ENCODE peak calls at places on chromosome 21, in six cellular contexts. K is A549, S is fibroblast of mammary gland, H is IMR-90, Y is kidney epithelial cell, W is AG04450. E is an unnamed sample.

GRCh38 chr21:43307677-43308070 is 119.3 kb downstream of the SIK1 start:
- DNase-seq in K (no peak), S (no peak), H (no peak), Y (no peak), W (no peak), E (no peak)

GRCh38 chr21:26961704-26962103 is 5.2 kb downstream of the ADAMTS5 start:
- DNase-seq in K (no peak), S (peak), H (no peak), Y (no peak), W (no peak), E (no peak)

GRCh38 chr21:43349644-43350043 is 77.3 kb downstream of the SIK1 start:
- DNase-seq in K (no peak), S (no peak), H (no peak), Y (no peak), W (no peak), E (no peak)

GRCh38 chr21:33975548-33976081 is 60.0 kb upstream of the ATP5PO start:
- DNase-seq in K (peak), S (peak), H (peak), Y (no peak), W (no peak), E (no peak)

GRCh38 chr21:27564684-27565280 is 597.9 kb upstream of the ADAMTS5 start:
- DNase-seq in K (peak), S (peak), H (peak), Y (peak), W (peak), E (peak)

GRCh38 chr21:43303240-43304178 is 123.4 kb downstream of the SIK1 start:
- DNase-seq in K (no peak), S (no peak), H (no peak), Y (no peak), W (no peak), E (no peak)

GRCh38 chr21:27077501-27077900 is 110.6 kb upstream of the ADAMTS5 start:
- DNase-seq in K (no peak), S (peak), H (peak), Y (no peak), W (no peak), E (no peak)

GRCh38 chr21:29182674-29183073 is 52.2 kb downstream of the MAP3K7CL start:
- DNase-seq in K (peak), S (no peak), H (peak), Y (no peak), W (no peak), E (no peak)

GRCh38 chr21:32021319-32022027 is 148.7 kb downstream of the HUNK start:
- DNase-seq in K (no peak), S (no peak), H (no peak), Y (no peak), W (no peak), E (no peak)

GRCh38 chr21:26148071-26148470 is 22.5 kb downstream of the APP start:
- DNase-seq in K (peak), S (no peak), H (no peak), Y (no peak), W (no peak), E (no peak)

GRCh38 chr21:16070207-16070651 is 340.4 kb downstream of the USP25 start:
- DNase-seq in K (no peak), S (peak), H (no peak), Y (no peak), W (no peak), E (no peak)
- TF ChIP-seq CTCF in K (no peak), S (peak), H (no peak), Y (no peak), W (no peak), E (peak)

GRCh38 chr21:42068592-42068991 is 2.5 kb upstream of the UMODL1 start:
- DNase-seq in K (no peak), S (no peak), H (no peak), Y (no peak), W (no peak), E (no peak)

GRCh38 chr21:42068256-42068545 is 2.9 kb upstream of the UMODL1 start:
- DNase-seq in K (no peak), S (no peak), H (no peak), Y (no peak), W (no peak), E (no peak)

GRCh38 chr21:42071146-42071737 is at the start of gene UMODL1:
- DNase-seq in K (no peak), S (no peak), H (no peak), Y (no peak), W (no peak), E (no peak)

GRCh38 chr21:42067531-42068255 is 3.4 kb upstream of the UMODL1 start:
- DNase-seq in K (no peak), S (no peak), H (no peak), Y (no peak), W (no peak), E (no peak)

GRCh38 chr21:42069327-42069726 is 1.8 kb upstream of the UMODL1 start:
- DNase-seq in K (no peak), S (no peak), H (no peak), Y (no peak), W (no peak), E (no peak)
- TF ChIP-seq CTCF in K (no peak), S (no peak), H (no peak), Y (no peak), W (no peak), E (no peak)

GRCh38 chr21:38333290-38334272 is 76.8 kb downstream of the KCNJ15 start:
- DNase-seq in K (no peak), S (peak), H (no peak), Y (no peak), W (no peak), E (no peak)
- TF ChIP-seq CTCF in K (no peak), S (peak), H (peak), Y (peak), W (peak), E (peak)

GRCh38 chr21:37028579-37028978 is 22.1 kb downstream of the RIPPLY3 start:
- DNase-seq in K (peak), S (no peak), H (no peak), Y (no peak), W (no peak), E (no peak)
- TF ChIP-seq CTCF in K (no peak), S (peak), H (no peak), Y (no peak), W (no peak), E (no peak)

GRCh38 chr21:37268186-37268503 is 1.0 kb upstream of the VPS26C start:
- DNase-seq in K (no peak), S (no peak), H (no peak), Y (no peak), W (no peak), E (no peak)

GRCh38 chr21:37267269-37268185 is at the start of gene VPS26C:
- DNase-seq in K (peak), S (peak), H (peak), Y (peak), W (peak), E (peak)

GRCh38 chr21:37264808-37265207 is 2.3 kb downstream of the VPS26C start:
- DNase-seq in K (no peak), S (no peak), H (no peak), Y (no peak), W (no peak), E (no peak)

GRCh38 chr21:37266515-37267221 is 466 bp downstream of the VPS26C start:
- DNase-seq in K (peak), S (peak), H (peak), Y (no peak), W (no peak), E (no peak)

GRCh38 chr21:37263827-37264226 is 3.3 kb downstream of the VPS26C start:
- DNase-seq in K (no peak), S (peak), H (peak), Y (no peak), W (no peak), E (no peak)
- TF ChIP-seq CTCF in K (no peak), S (no peak), H (no peak), Y (no peak), W (no peak), E (no peak)

GRCh38 chr21:35511298-35512162 is 462.4 kb upstream of the RUNX1 start:
- DNase-seq in K (no peak), S (peak), H (peak), Y (no peak), W (no peak), E (no peak)

GRCh38 chr21:35509004-35509704 is 460.1 kb upstream of the RUNX1 start:
- DNase-seq in K (no peak), S (no peak), H (no peak), Y (no peak), W (no peak), E (no peak)

GRCh38 chr21:35506352-35506751 is 457.2 kb upstream of the RUNX1 start:
- DNase-seq in K (no peak), S (no peak), H (no peak), Y (no peak), W (no peak), E (no peak)

GRCh38 chr21:35510294-35510693 is 461.2 kb upstream of the RUNX1 start:
- DNase-seq in K (no peak), S (no peak), H (no peak), Y (no peak), W (no peak), E (no peak)

GRCh38 chr21:35508389-35508888 is 459.3 kb upstream of the RUNX1 start:
- DNase-seq in K (peak), S (peak), H (peak), Y (no peak), W (peak), E (peak)
- TF ChIP-seq CTCF in K (no peak), S (peak), H (peak), Y (peak), W (peak), E (peak)

GRCh38 chr21:45009616-45010015 is 64.8 kb upstream of the ADARB1 start:
- DNase-seq in K (no peak), S (no peak), H (no peak), Y (no peak), W (no peak), E (no peak)

GRCh38 chr21:45004481-45005263 is 64.8 kb downstream of the SLX9 start:
- DNase-seq in K (no peak), S (peak), H (peak), Y (no peak), W (no peak), E (no peak)

GRCh38 chr21:45004059-45004422 is 64.2 kb downstream of the SLX9 start:
- DNase-seq in K (no peak), S (no peak), H (no peak), Y (no peak), W (no peak), E (no peak)

GRCh38 chr21:45003331-45004058 is 63.7 kb downstream of the SLX9 start:
- DNase-seq in K (no peak), S (no peak), H (no peak), Y (no peak), W (no peak), E (no peak)

GRCh38 chr21:45006536-45007079 is 66.8 kb downstream of the SLX9 start:
- DNase-seq in K (no peak), S (no peak), H (no peak), Y (no peak), W (no peak), E (no peak)
- TF ChIP-seq CTCF in K (no peak), S (no peak), H (no peak), Y (no peak), W (no peak), E (no peak)

GRCh38 chr21:30190554-30190953 is 23.9 kb upstream of the CLDN17 start:
- DNase-seq in K (no peak), S (no peak), H (no peak), Y (no peak), W (no peak), E (no peak)

GRCh38 chr21:30189763-30190162 is 23.2 kb upstream of the CLDN17 start:
- DNase-seq in K (no peak), S (no peak), H (no peak), Y (no peak), W (no peak), E (no peak)

GRCh38 chr21:30186242-30186641 is 19.6 kb upstream of the CLDN17 start:
- DNase-seq in K (no peak), S (no peak), H (no peak), Y (no peak), W (no peak), E (no peak)
- TF ChIP-seq CTCF in K (no peak), S (no peak), H (no peak), Y (no peak), W (no peak), E (no peak)